ENCODE peak calls at places on chromosomes 1 and 21, in eight cellular contexts. U is endothelial cell of umbilical vein, I is tibial nerve, X is GM12891, A is A549, H is stomach, Q is esophagus squamous epithelium, W is upper lobe of left lung. F is an unnamed sample.

GRCh38 chr1:31663622-31664452 is 19.2 kb upstream of the PEF1 start:
- DNase-seq in U (peak), I (peak), X (peak), A (peak), H (peak), Q (no peak), W (peak), F (peak)

GRCh38 chr1:8427493-8427892 is 109.6 kb downstream of the SLC45A1 start:
- DNase-seq in U (no peak), I (no peak), X (peak), A (no peak), H (no peak), Q (no peak), W (no peak), F (peak)

GRCh38 chr1:173248247-173248940 is 41.3 kb upstream of the TNFSF4 start:
- DNase-seq in U (no peak), I (no peak), X (no peak), A (no peak), H (no peak), Q (no peak), W (no peak), F (no peak)

GRCh38 chr1:84973493-84974334 is 23.2 kb downstream of the MCOLN2 start:
- DNase-seq in U (no peak), I (no peak), X (no peak), A (no peak), H (no peak), Q (no peak), W (no peak), F (no peak)

GRCh38 chr1:70528591-70529333 is 117.7 kb downstream of the CTH start:
- DNase-seq in U (peak), I (peak), X (no peak), A (peak), H (no peak), Q (no peak), W (no peak), F (peak)

GRCh38 chr21:45330075-45330781 is 42.5 kb upstream of the POFUT2 start:
- DNase-seq in U (no peak), I (no peak), X (no peak), A (peak), H (no peak), Q (no peak), W (peak), F (no peak)

GRCh38 chr1:169779970-169780369 is 14.7 kb downstream of the METTL18 start:
- DNase-seq in U (peak), I (no peak), X (no peak), A (peak), H (no peak), Q (no peak), W (no peak), F (no peak)

GRCh38 chr1:192158181-192158580 is at the start of gene RGS18:
- DNase-seq in U (no peak), I (peak), X (no peak), A (no peak), H (no peak), Q (no peak), W (peak), F (no peak)

GRCh38 chr21:31993826-31994791 is 121.3 kb downstream of the HUNK start:
- DNase-seq in U (no peak), I (no peak), X (no peak), A (no peak), H (no peak), Q (no peak), W (no peak), F (no peak)

GRCh38 chr21:32414579-32415358 is 2.3 kb downstream of the EVA1C start:
- DNase-seq in U (peak), I (no peak), X (no peak), A (no peak), H (no peak), Q (no peak), W (no peak), F (peak)

GRCh38 chr1:109919271-109919670 is 8.6 kb downstream of the CSF1 start:
- DNase-seq in U (no peak), I (no peak), X (no peak), A (no peak), H (no peak), Q (no peak), W (no peak), F (no peak)

GRCh38 chr1:231274119-231274825 is 33.3 kb downstream of the GNPAT start:
- DNase-seq in U (no peak), I (no peak), X (no peak), A (no peak), H (no peak), Q (no peak), W (no peak), F (no peak)

GRCh38 chr1:220956861-220957605 is 77.8 kb downstream of the HLX start:
- DNase-seq in U (no peak), I (no peak), X (no peak), A (no peak), H (no peak), Q (no peak), W (peak), F (peak)

DNA sequence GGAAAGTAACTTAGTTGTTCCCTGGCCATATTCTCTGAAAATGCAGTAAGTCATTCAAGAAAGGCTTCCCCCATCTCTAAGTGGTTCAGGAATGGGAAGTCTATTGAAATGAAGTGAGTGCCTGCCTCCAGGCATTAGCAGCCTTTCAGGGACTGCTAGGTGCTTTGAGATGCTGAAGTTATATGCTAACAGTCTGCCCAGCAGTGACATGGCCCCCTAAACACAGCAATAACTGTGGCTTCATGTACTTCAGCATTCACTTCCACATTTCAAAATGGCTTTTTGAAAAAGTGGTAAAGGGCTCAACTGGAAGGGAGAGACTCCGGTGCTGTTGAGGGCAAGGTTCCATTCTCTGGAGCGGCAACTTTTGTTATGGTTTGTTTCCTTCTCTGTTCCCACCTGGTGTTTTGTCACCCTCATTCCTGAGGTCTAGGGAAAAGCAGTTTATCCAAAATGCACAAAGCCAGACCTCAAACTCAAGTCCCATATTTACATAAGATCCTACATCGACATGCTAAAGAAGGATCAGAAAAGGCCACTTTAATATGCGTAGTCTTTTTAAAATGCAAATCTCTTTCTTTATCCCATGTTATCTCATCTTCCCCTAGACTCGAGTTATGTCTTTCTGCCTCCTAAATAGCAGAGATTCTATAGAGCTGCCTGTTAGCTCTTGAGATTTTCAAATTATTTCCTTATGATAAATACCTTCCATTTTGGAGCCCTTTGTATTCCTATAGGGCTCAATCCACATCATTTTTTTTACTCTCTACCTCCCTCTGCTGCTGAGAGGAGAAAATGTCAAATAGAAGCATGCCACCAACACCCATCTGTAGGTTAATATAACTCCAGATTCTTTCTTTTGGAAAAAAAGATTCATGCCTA is 34.2 kb upstream of the LRRC8C start:
- DNase-seq in U (peak), I (no peak), X (no peak), A (peak), H (no peak), Q (no peak), W (no peak), F (peak)
- TF ChIP-seq POLR2A in U (no peak), I (no peak), X (no peak), A (no peak), H (no peak), Q (no peak), W (no peak), F (no peak)

GRCh38 chr1:212566522-212567479 is 41.8 kb upstream of the ATF3 start:
- DNase-seq in U (peak), I (peak), X (peak), A (peak), H (peak), Q (no peak), W (peak), F (peak)
- TF ChIP-seq POLR2A in U (peak), I (peak), X (no peak), A (no peak), H (no peak), Q (no peak), W (peak), F (no peak)

GRCh38 chr1:15757575-15758401 is 807 bp upstream of the FBLIM1 start:
- DNase-seq in U (peak), I (no peak), X (no peak), A (no peak), H (no peak), Q (no peak), W (no peak), F (no peak)
- TF ChIP-seq POLR2A in U (peak), I (no peak), X (no peak), A (no peak), H (no peak), Q (no peak), W (no peak), F (no peak)

GRCh38 chr1:19978143-19978542 is 1.3 kb downstream of the PLA2G2A start:
- DNase-seq in U (no peak), I (no peak), X (no peak), A (no peak), H (no peak), Q (no peak), W (no peak), F (no peak)

GRCh38 chr1:19981507-19982312 is 2.3 kb upstream of the PLA2G2A start:
- DNase-seq in U (no peak), I (no peak), X (no peak), A (no peak), H (no peak), Q (no peak), W (no peak), F (peak)

GRCh38 chr1:19981170-19981506 is 1.7 kb upstream of the PLA2G2A start:
- DNase-seq in U (no peak), I (no peak), X (no peak), A (no peak), H (no peak), Q (no peak), W (no peak), F (no peak)

GRCh38 chr1:19980298-19980697 is 880 bp upstream of the PLA2G2A start:
- DNase-seq in U (no peak), I (no peak), X (no peak), A (no peak), H (no peak), Q (no peak), W (no peak), F (no peak)

GRCh38 chr1:19979494-19979977 is at the start of gene PLA2G2A:
- DNase-seq in U (no peak), I (peak), X (no peak), A (no peak), H (no peak), Q (no peak), W (peak), F (no peak)
- TF ChIP-seq POLR2A in U (no peak), I (no peak), X (no peak), A (no peak), H (no peak), Q (no peak), W (no peak), F (no peak)

GRCh38 chr1:235107368-235108184 is 21.1 kb downstream of the TOMM20 start:
- DNase-seq in U (no peak), I (no peak), X (no peak), A (no peak), H (no peak), Q (no peak), W (no peak), F (no peak)
- TF ChIP-seq POLR2A in U (no peak), I (no peak), X (no peak), A (no peak), H (no peak), Q (no peak), W (no peak), F (no peak)

DNA sequence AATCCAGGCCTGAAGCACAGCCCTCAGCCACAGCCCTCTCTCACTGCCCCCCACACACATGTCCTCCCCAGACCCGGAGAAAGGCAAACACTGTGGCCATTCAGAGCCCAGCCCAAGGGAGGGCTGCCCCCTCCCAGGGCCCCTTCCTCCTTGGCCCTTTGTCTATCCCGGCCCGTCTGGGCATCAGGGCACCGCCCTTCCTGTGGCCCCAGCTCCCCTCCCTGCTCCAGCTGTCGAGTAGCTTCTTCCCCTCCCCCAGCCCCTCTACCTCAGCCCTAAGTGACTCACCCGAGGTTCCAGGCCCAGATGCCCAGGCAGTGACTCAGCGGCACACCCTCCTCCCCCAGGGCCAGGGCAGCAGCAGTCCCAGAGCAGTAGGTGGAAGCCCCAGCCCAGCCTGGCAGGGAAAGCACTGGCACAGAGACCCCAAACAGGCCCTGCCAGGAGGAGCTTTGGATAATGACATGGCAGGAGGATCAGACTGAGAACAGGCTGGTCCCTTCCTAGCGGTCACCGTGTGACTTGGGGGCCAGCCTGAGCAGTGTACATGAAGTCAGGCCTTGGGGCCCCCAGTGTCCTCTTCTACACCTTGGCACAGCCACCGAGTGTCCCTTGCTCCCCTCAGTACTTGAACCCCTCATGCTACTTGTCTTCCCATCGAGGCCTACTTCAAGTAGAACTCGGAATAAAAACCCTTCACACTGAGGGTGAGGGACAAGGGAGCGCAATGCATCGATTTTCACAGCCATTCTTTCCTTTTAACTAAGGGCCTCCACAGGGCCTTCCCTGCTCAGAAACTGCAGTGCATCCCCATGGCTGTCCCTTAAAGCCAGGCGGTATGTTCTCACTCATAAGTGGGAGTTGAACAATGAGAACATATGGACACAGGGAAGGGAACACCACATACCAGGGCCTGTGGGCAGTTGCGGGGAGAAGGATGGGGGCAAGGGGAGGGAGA is 1.0 kb upstream of the S100A2 start:
- DNase-seq in U (peak), I (peak), X (peak), A (peak), H (peak), Q (peak), W (peak), F (peak)
- TF ChIP-seq POLR2A in U (no peak), I (peak), X (no peak), A (no peak), H (no peak), Q (peak), W (peak), F (peak)